ENCODE peak calls at places on chromosomes 3 and 15, in six cellular contexts. C is cardiac muscle cell, Z is AG04450, B is psoas muscle, F is tibial nerve, Y is cardiac fibroblast. M is an unnamed sample.

GRCh38 chr3:139380575-139380974 is 8.9 kb downstream of the COPB2 start:
- DNase-seq in C (no peak), Z (no peak), B (no peak), F (no peak), Y (no peak), M (no peak)

GRCh38 chr3:11482024-11482423 is 161.7 kb downstream of the VGLL4 start:
- DNase-seq in C (no peak), Z (no peak), B (peak), F (peak), Y (peak), M (no peak)

GRCh38 chr15:71451080-71451479 is 335.8 kb downstream of the THSD4 start:
- DNase-seq in C (no peak), Z (no peak), B (no peak), F (no peak), Y (no peak), M (no peak)

GRCh38 chr3:130679218-130679617 is 67.4 kb downstream of the PIK3R4 start:
- DNase-seq in C (no peak), Z (no peak), B (no peak), F (no peak), Y (no peak), M (no peak)

GRCh38 chr3:114563720-114564119 is 269.9 kb downstream of the TIGIT start:
- DNase-seq in C (no peak), Z (no peak), B (no peak), F (no peak), Y (no peak), M (no peak)

GRCh38 chr3:37668831-37669610 is 192.7 kb upstream of the CTDSPL start:
- DNase-seq in C (no peak), Z (no peak), B (no peak), F (no peak), Y (no peak), M (no peak)

GRCh38 chr3:105997800-105998526 is 129.2 kb upstream of the CBLB start:
- DNase-seq in C (no peak), Z (peak), B (peak), F (no peak), Y (peak), M (no peak)

GRCh38 chr3:38545396-38545949 is 49.3 kb downstream of the EXOG start:
- DNase-seq in C (no peak), Z (no peak), B (no peak), F (no peak), Y (no peak), M (no peak)

GRCh38 chr3:42505203-42505848 is 2.9 kb downstream of the VIPR1 start:
- DNase-seq in C (no peak), Z (no peak), B (no peak), F (no peak), Y (no peak), M (no peak)

GRCh38 chr3:128050597-128050996 is 1.6 kb upstream of the SEC61A1 start:
- DNase-seq in C (no peak), Z (no peak), B (peak), F (no peak), Y (peak), M (no peak)

GRCh38 chr3:130787422-130788068 is 40.9 kb upstream of the PIK3R4 start:
- DNase-seq in C (peak), Z (no peak), B (no peak), F (no peak), Y (no peak), M (no peak)

GRCh38 chr15:61749169-61749568 is 311.1 kb downstream of the VPS13C start:
- DNase-seq in C (no peak), Z (no peak), B (no peak), F (no peak), Y (no peak), M (no peak)

GRCh38 chr3:181379278-181379677 is 332.4 kb upstream of the SOX2 start:
- DNase-seq in C (no peak), Z (no peak), B (no peak), F (no peak), Y (no peak), M (no peak)

GRCh38 chr3:101303089-101303731 is 17.2 kb downstream of the IMPG2 start:
- DNase-seq in C (no peak), Z (peak), B (no peak), F (no peak), Y (peak), M (no peak)

GRCh38 chr15:57138260-57138895 is 219.9 kb downstream of the TCF12 start:
- DNase-seq in C (peak), Z (no peak), B (no peak), F (no peak), Y (peak), M (no peak)

GRCh38 chr3:33194303-33194702 is 24.3 kb downstream of the SUSD5 start:
- DNase-seq in C (no peak), Z (no peak), B (no peak), F (no peak), Y (no peak), M (no peak)

GRCh38 chr15:48645558-48646330 is at the start of gene FBN1:
- DNase-seq in C (peak), Z (peak), B (peak), F (peak), Y (peak), M (no peak)

GRCh38 chr3:140505256-140505655 is 172.6 kb upstream of the TRIM42 start:
- DNase-seq in C (peak), Z (no peak), B (no peak), F (no peak), Y (peak), M (no peak)

GRCh38 chr3:50118237-50118636 is 29.5 kb downstream of the RBM5 start:
- DNase-seq in C (no peak), Z (no peak), B (no peak), F (no peak), Y (no peak), M (no peak)

GRCh38 chr3:186414735-186415419 is 52.8 kb upstream of the DGKG start:
- DNase-seq in C (no peak), Z (peak), B (peak), F (no peak), Y (peak), M (no peak)

GRCh38 chr3:101821503-101821902 is 27.8 kb upstream of the NFKBIZ start:
- DNase-seq in C (no peak), Z (no peak), B (no peak), F (no peak), Y (no peak), M (no peak)

GRCh38 chr15:101489236-101489632 is 273 bp downstream of the PCSK6 start:
- DNase-seq in C (peak), Z (no peak), B (peak), F (no peak), Y (peak), M (no peak)

GRCh38 chr15:69713726-69714559 is 261.3 kb downstream of the RPLP1 start:
- DNase-seq in C (no peak), Z (no peak), B (no peak), F (no peak), Y (no peak), M (no peak)

GRCh38 chr3:195255176-195255500 is 15.8 kb downstream of the XXYLT1 start:
- DNase-seq in C (no peak), Z (no peak), B (no peak), F (no peak), Y (no peak), M (no peak)

GRCh38 chr15:88238618-88239430 is 17.7 kb downstream of the NTRK3 start:
- DNase-seq in C (peak), Z (no peak), B (no peak), F (no peak), Y (peak), M (no peak)

GRCh38 chr3:88034876-88035275 is 23.9 kb downstream of the CGGBP1 start:
- DNase-seq in C (no peak), Z (no peak), B (no peak), F (no peak), Y (no peak), M (no peak)

GRCh38 chr3:127136706-127137105 is 56.2 kb upstream of the PRR23E start:
- DNase-seq in C (no peak), Z (no peak), B (no peak), F (no peak), Y (no peak), M (peak)

GRCh38 chr15:67240235-67241131 is 14.0 kb downstream of the AAGAB start:
- DNase-seq in C (peak), Z (no peak), B (no peak), F (no peak), Y (peak), M (no peak)

GRCh38 chr3:135688003-135688402 is 277.5 kb upstream of the PPP2R3A start:
- DNase-seq in C (no peak), Z (no peak), B (no peak), F (no peak), Y (no peak), M (no peak)

GRCh38 chr3:180319461-180319860 is 282.5 kb upstream of the TTC14 start:
- DNase-seq in C (no peak), Z (peak), B (no peak), F (no peak), Y (peak), M (no peak)

GRCh38 chr3:114179575-114179974 is 723 bp upstream of the DRD3 start:
- DNase-seq in C (peak), Z (peak), B (no peak), F (no peak), Y (peak), M (no peak)

GRCh38 chr15:71599404-71600225 is 210.7 kb upstream of the NR2E3 start:
- DNase-seq in C (peak), Z (no peak), B (no peak), F (no peak), Y (no peak), M (no peak)

GRCh38 chr3:191300422-191300821 is 28.8 kb upstream of the CCDC50 start:
- DNase-seq in C (no peak), Z (no peak), B (no peak), F (no peak), Y (no peak), M (no peak)

GRCh38 chr3:126527455-126528211 is 3.7 kb downstream of the CHST13 start:
- DNase-seq in C (no peak), Z (no peak), B (no peak), F (no peak), Y (no peak), M (no peak)

GRCh38 chr3:134029734-134030381 is at the start of gene SLCO2A1:
- DNase-seq in C (peak), Z (no peak), B (peak), F (no peak), Y (peak), M (no peak)

GRCh38 chr15:92917606-92918407 is 17.7 kb downstream of the CHD2 start:
- DNase-seq in C (peak), Z (peak), B (peak), F (peak), Y (peak), M (peak)

DNA sequence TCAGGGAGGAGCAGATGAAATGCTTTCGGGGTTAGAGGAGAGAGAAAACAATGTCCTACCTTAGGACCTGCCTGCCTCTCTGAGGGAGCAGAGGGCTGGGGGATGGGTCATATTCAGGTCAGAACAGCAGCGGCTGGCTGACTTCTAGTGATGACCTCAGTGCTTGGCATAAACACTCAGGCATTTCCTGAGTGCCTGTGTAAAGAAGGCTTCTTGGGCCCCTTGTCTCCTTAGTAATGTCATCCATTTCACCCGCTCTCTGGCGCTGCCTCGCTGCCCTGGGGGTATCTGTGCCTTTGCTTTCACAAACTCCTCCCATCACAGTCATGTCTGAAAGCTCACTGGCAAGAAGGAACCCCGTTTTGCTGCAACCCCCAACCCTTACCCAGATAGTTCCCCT is 82.9 kb upstream of the GSK3B start:
- DNase-seq in C (peak), Z (peak), B (peak), F (no peak), Y (peak), M (no peak)
- TF ChIP-seq CTCF in C (peak), Z (peak), B (no peak), F (no peak), Y (no peak), M (no peak)

DNA sequence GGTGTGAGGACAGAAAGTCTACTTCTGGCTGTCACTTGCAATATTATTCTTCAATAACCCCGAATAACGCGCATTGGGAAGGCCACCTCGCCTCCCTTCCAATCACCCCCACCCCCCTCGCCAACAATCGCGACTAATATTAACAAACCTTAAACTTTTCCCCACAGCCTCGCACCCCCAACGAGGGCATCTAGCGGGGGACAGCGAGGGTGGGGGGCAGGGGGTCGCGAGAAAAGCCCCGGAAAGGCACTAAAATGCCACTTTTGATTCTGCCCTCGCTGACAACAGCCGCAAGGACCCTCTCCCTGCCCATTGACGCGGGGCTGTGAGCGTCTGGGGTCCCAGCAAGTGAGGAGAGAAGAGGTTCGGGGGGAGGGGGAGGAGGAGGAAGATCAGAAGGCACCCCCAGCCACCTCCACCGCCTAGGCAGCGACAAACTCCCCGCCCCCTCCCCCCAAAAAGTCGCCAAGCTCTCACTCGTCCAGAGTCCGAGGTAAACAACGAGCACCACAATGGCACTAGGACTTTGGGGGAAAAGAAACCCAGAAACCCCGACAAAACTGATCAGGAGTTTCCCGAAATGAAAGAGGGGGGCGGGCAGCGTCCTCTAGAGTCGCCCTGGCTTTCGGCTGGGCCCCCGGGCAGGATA is 802 bp downstream of the SATB1 start:
- DNase-seq in C (no peak), Z (no peak), B (no peak), F (no peak), Y (no peak), M (no peak)
- TF ChIP-seq CTCF in C (no peak), Z (no peak), B (no peak), F (no peak), Y (no peak), M (no peak)

GRCh38 chr15:28989239-28989830 is 103.6 kb downstream of the APBA2 start:
- DNase-seq in C (peak), Z (no peak), B (no peak), F (no peak), Y (no peak), M (no peak)
- TF ChIP-seq CTCF in C (no peak), Z (peak), B (no peak), F (no peak), Y (no peak), M (no peak)

GRCh38 chr3:16927485-16927884 is 42.7 kb downstream of the PLCL2 start:
- DNase-seq in C (no peak), Z (no peak), B (no peak), F (no peak), Y (no peak), M (no peak)
- TF ChIP-seq CTCF in C (no peak), Z (no peak), B (no peak), F (no peak), Y (no peak), M (no peak)

DNA sequence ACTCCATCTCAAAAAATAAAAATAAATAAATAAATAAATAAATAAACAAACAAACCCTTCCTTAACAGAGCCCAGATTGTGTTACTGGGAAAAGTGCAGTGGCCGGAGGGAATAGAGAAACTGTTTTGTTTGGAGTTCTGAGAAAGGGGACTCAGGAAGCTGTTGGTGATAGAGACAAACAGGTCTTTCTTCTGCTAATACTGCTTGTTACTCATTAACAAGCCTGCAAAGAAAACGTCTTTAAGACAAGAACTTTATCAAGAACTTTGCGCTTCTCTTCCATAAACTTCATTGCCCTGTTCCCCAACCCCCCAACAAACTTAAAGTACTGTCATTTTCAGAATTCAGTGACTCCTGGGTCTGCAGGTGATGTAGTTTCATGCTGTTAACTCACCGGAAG is 68.8 kb upstream of the GSK3B start:
- DNase-seq in C (no peak), Z (no peak), B (no peak), F (no peak), Y (no peak), M (no peak)
- TF ChIP-seq CTCF in C (no peak), Z (no peak), B (no peak), F (no peak), Y (no peak), M (no peak)

GRCh38 chr3:44477312-44478030 is at the start of gene ZNF445:
- DNase-seq in C (peak), Z (peak), B (peak), F (peak), Y (peak), M (peak)

GRCh38 chr3:44478606-44479094 is 1.2 kb upstream of the ZNF445 start:
- DNase-seq in C (no peak), Z (no peak), B (no peak), F (no peak), Y (no peak), M (no peak)

GRCh38 chr3:44478055-44478468 is 592 bp upstream of the ZNF445 start:
- DNase-seq in C (no peak), Z (no peak), B (no peak), F (no peak), Y (no peak), M (no peak)

GRCh38 chr3:44476963-44477311 is 533 bp downstream of the ZNF445 start:
- DNase-seq in C (no peak), Z (no peak), B (no peak), F (no peak), Y (no peak), M (no peak)

DNA sequence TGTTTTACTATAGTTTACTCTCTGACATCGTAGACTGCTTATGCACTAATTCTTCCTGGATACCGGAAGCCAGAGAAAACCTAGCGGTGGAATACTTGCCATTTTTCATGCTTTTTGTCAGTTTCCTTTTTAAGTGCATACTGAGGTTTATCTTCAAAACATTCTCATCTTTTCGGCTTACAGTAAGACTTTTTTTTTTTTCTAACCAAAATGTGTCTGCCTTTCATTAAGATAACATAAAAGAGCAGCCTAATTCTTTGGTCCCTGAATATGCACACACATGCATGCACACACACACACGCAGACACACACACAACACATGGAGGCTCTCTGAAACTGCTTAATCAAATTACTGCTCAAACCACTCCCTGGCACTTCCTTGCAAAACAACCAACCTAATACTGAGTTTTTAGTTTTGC is 1.3 kb downstream of the ZNF445 start:
- DNase-seq in C (no peak), Z (no peak), B (no peak), F (no peak), Y (peak), M (no peak)
- TF ChIP-seq CTCF in C (no peak), Z (peak), B (no peak), F (no peak), Y (no peak), M (no peak)

DNA sequence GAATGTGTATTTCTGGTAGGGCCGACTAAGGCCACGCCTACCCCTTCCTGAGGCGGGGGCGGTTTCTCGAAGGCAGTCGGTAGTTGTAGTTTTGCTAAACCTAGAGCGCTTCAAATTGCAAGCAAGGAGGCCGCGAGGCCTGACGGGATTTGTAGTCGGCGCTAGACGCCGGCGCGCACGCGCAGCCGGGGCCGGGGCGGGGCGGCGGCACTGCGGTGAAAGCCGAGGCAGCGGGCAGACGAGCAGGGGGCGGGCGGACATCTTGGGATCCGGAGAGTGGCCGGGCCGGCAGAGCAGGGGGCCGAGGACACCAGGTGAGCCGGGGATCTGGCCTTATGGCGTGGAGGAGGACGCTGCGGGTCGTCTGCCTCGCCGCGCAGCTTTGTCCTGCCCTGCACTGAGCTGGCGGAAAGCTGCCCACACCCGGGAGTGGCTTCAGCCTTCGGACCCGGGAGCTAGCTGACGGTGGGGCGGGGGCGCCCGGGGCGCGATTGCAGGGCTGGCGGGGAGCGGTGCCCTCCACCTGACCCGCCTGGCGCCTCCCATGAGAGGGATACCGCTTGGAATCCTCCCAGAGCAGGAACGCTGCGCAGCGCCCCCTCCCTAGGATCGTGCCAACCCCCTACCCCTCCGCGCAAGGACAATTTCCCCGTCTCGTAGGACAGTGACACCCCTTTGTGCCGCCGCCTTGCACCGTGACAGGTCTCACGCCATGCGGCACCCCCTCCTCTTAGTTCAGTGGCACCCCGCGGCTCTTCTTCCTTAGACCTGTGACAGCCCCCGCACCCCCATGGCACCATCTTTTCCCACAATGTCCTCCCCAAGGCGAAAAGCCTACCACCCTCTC is at the start of gene AP2M1:
- DNase-seq in C (peak), Z (peak), B (peak), F (peak), Y (peak), M (peak)
- TF ChIP-seq CTCF in C (peak), Z (no peak), B (no peak), F (no peak), Y (no peak), M (no peak)

GRCh38 chr15:20310603-20311002 is 231.0 kb downstream of the GOLGA6L6 start:
- DNase-seq in C (no peak), Z (no peak), B (no peak), F (no peak), Y (no peak), M (no peak)
- TF ChIP-seq CTCF in C (no peak), Z (no peak), B (no peak), F (no peak), Y (no peak), M (no peak)